ENCODE peak calls at places on chromosome 16, in five cellular contexts. One of them, this sample, is unnamed.

GRCh38 chr16:18853694-18854093 is 52.3 kb upstream of the ARL6IP1 start:
- DNase-seq in ovary: no peak
- DNase-seq in body of pancreas: no peak
- DNase-seq in Peyer's patch: no peak
- DNase-seq in Panc1: no peak
- DNase-seq in this sample: no peak

GRCh38 chr16:86343111-86343642 is 167.2 kb upstream of the FOXF1 start:
- DNase-seq in ovary: no peak
- DNase-seq in Peyer's patch: peak
- DNase-seq in Panc1: no peak
- DNase-seq in body of pancreas: peak
- DNase-seq in this sample: peak

GRCh38 chr16:66735891-66736290 is 15.5 kb downstream of the DYNC1LI2 start:
- DNase-seq in body of pancreas: no peak
- DNase-seq in Panc1: no peak
- DNase-seq in Peyer's patch: no peak
- DNase-seq in ovary: no peak
- DNase-seq in this sample: no peak

GRCh38 chr16:48158296-48158695 is 2.5 kb upstream of the ABCC12 start:
- DNase-seq in body of pancreas: no peak
- DNase-seq in Panc1: no peak
- DNase-seq in ovary: no peak
- DNase-seq in Peyer's patch: no peak
- DNase-seq in this sample: no peak

GRCh38 chr16:71172808-71173207 is 57.7 kb downstream of the HYDIN start:
- DNase-seq in Peyer's patch: no peak
- DNase-seq in body of pancreas: no peak
- DNase-seq in ovary: no peak
- DNase-seq in Panc1: no peak
- DNase-seq in this sample: no peak

GRCh38 chr16:1556254-1556653 is 22.8 kb downstream of the TMEM204 start:
- DNase-seq in ovary: no peak
- DNase-seq in body of pancreas: no peak
- DNase-seq in Peyer's patch: no peak
- DNase-seq in Panc1: no peak
- DNase-seq in this sample: no peak

GRCh38 chr16:25023541-25023940 is 8.4 kb upstream of the ARHGAP17 start:
- DNase-seq in body of pancreas: no peak
- DNase-seq in ovary: no peak
- DNase-seq in Panc1: no peak
- DNase-seq in Peyer's patch: no peak
- DNase-seq in this sample: no peak

GRCh38 chr16:1870365-1871082 is 1.4 kb downstream of the MEIOB start:
- DNase-seq in Panc1: peak
- DNase-seq in ovary: no peak
- DNase-seq in body of pancreas: peak
- DNase-seq in Peyer's patch: no peak
- DNase-seq in this sample: no peak

GRCh38 chr16:86432048-86432447 is 78.3 kb upstream of the FOXF1 start:
- DNase-seq in ovary: no peak
- DNase-seq in Panc1: no peak
- DNase-seq in body of pancreas: no peak
- DNase-seq in Peyer's patch: no peak
- DNase-seq in this sample: no peak

GRCh38 chr16:1979271-1980025 is 1.8 kb downstream of the NOXO1 start:
- DNase-seq in body of pancreas: peak
- DNase-seq in Peyer's patch: peak
- DNase-seq in Panc1: no peak
- DNase-seq in ovary: no peak
- DNase-seq in this sample: no peak

GRCh38 chr16:75252946-75253911 is 1.8 kb upstream of the BCAR1 start:
- DNase-seq in ovary: peak
- DNase-seq in Peyer's patch: no peak
- DNase-seq in Panc1: no peak
- DNase-seq in body of pancreas: peak
- DNase-seq in this sample: no peak

GRCh38 chr16:72972878-72973571 is 74.9 kb downstream of the ZFHX3 start:
- DNase-seq in Panc1: no peak
- DNase-seq in body of pancreas: no peak
- DNase-seq in Peyer's patch: no peak
- DNase-seq in ovary: no peak
- DNase-seq in this sample: no peak

GRCh38 chr16:50587543-50587942 is 39.3 kb downstream of the NKD1 start:
- DNase-seq in Panc1: no peak
- DNase-seq in ovary: no peak
- DNase-seq in Peyer's patch: no peak
- DNase-seq in body of pancreas: no peak
- DNase-seq in this sample: no peak

GRCh38 chr16:30079480-30079879 is 3.7 kb downstream of the PPP4C start:
- DNase-seq in ovary: no peak
- DNase-seq in body of pancreas: no peak
- DNase-seq in Panc1: no peak
- DNase-seq in Peyer's patch: no peak
- DNase-seq in this sample: no peak

GRCh38 chr16:86752582-86753175 is 174.3 kb downstream of the FOXL1 start:
- DNase-seq in Panc1: no peak
- DNase-seq in ovary: no peak
- DNase-seq in Peyer's patch: peak
- DNase-seq in body of pancreas: no peak
- DNase-seq in this sample: no peak

GRCh38 chr16:70470927-70471341 is 16.5 kb downstream of the FCSK start:
- DNase-seq in ovary: peak
- DNase-seq in body of pancreas: peak
- DNase-seq in Panc1: no peak
- DNase-seq in Peyer's patch: no peak
- DNase-seq in this sample: no peak

GRCh38 chr16:728131-728889 is 1.4 kb downstream of the HAGHL start:
- DNase-seq in Panc1: no peak
- DNase-seq in body of pancreas: peak
- DNase-seq in ovary: no peak
- DNase-seq in Peyer's patch: peak
- DNase-seq in this sample: no peak

GRCh38 chr16:5502467-5502869 is 404.9 kb upstream of the EEF2KMT start:
- DNase-seq in body of pancreas: no peak
- DNase-seq in Peyer's patch: no peak
- DNase-seq in ovary: no peak
- DNase-seq in Panc1: no peak
- DNase-seq in this sample: no peak

GRCh38 chr16:67803894-67804293 is 2.5 kb downstream of the RANBP10 start:
- DNase-seq in ovary: no peak
- DNase-seq in Panc1: no peak
- DNase-seq in body of pancreas: no peak
- DNase-seq in Peyer's patch: peak
- DNase-seq in this sample: no peak

GRCh38 chr16:55478827-55479559 is at the start of gene MMP2:
- DNase-seq in ovary: peak
- DNase-seq in body of pancreas: peak
- DNase-seq in Panc1: no peak
- DNase-seq in Peyer's patch: peak
- DNase-seq in this sample: no peak

GRCh38 chr16:27234171-27234570 is 30.8 kb downstream of the KDM8 start:
- DNase-seq in Peyer's patch: no peak
- DNase-seq in Panc1: no peak
- DNase-seq in body of pancreas: no peak
- DNase-seq in ovary: no peak
- DNase-seq in this sample: no peak

GRCh38 chr16:6035161-6035560 is 937.6 kb upstream of the EEF2KMT start:
- DNase-seq in Panc1: no peak
- DNase-seq in ovary: no peak
- DNase-seq in Peyer's patch: no peak
- DNase-seq in body of pancreas: no peak
- DNase-seq in this sample: no peak

GRCh38 chr16:16890964-16891363 is 512.0 kb downstream of the NPIPA7 start:
- DNase-seq in Panc1: no peak
- DNase-seq in Peyer's patch: no peak
- DNase-seq in body of pancreas: no peak
- DNase-seq in ovary: no peak
- DNase-seq in this sample: no peak

GRCh38 chr16:64356267-64356666 is 765.6 kb downstream of the CDH11 start:
- DNase-seq in Panc1: no peak
- DNase-seq in body of pancreas: no peak
- DNase-seq in Peyer's patch: no peak
- DNase-seq in ovary: no peak
- DNase-seq in this sample: no peak

GRCh38 chr16:65068151-65068740 is 53.6 kb downstream of the CDH11 start:
- DNase-seq in body of pancreas: no peak
- DNase-seq in ovary: no peak
- DNase-seq in Panc1: no peak
- DNase-seq in Peyer's patch: no peak
- DNase-seq in this sample: no peak

GRCh38 chr16:15607700-15608396 is 35.1 kb downstream of the MARF1 start:
- DNase-seq in body of pancreas: no peak
- DNase-seq in Peyer's patch: no peak
- DNase-seq in Panc1: no peak
- DNase-seq in ovary: peak
- DNase-seq in this sample: no peak

GRCh38 chr16:11422381-11423314 is 77.4 kb downstream of the RMI2 start:
- DNase-seq in Panc1: no peak
- DNase-seq in Peyer's patch: no peak
- DNase-seq in ovary: no peak
- DNase-seq in body of pancreas: no peak
- DNase-seq in this sample: no peak

GRCh38 chr16:67942510-67943255 is 1.2 kb downstream of the LCAT start:
- DNase-seq in Panc1: no peak
- DNase-seq in Peyer's patch: no peak
- DNase-seq in ovary: peak
- DNase-seq in body of pancreas: no peak
- DNase-seq in this sample: no peak

GRCh38 chr16:88453621-88454314 is 688 bp downstream of the ZFPM1 start:
- DNase-seq in ovary: peak
- DNase-seq in Panc1: no peak
- DNase-seq in body of pancreas: peak
- DNase-seq in Peyer's patch: no peak
- DNase-seq in this sample: no peak
- H3K27ac ChIP-seq in ovary: no peak
- H3K27ac ChIP-seq in Panc1: peak
- H3K27ac ChIP-seq in body of pancreas: peak
- H3K27ac ChIP-seq in Peyer's patch: peak
- H3K27ac ChIP-seq in this sample: peak

GRCh38 chr16:80837421-80838263 is 33.2 kb upstream of the CDYL2 start:
- DNase-seq in ovary: no peak
- DNase-seq in body of pancreas: no peak
- DNase-seq in Peyer's patch: no peak
- DNase-seq in Panc1: no peak
- DNase-seq in this sample: no peak
- H3K27ac ChIP-seq in ovary: no peak
- H3K27ac ChIP-seq in body of pancreas: no peak
- H3K27ac ChIP-seq in Peyer's patch: no peak
- H3K27ac ChIP-seq in Panc1: peak
- H3K27ac ChIP-seq in this sample: no peak

GRCh38 chr16:23987443-23987842 is 151.7 kb downstream of the PRKCB start:
- DNase-seq in Panc1: no peak
- DNase-seq in body of pancreas: no peak
- DNase-seq in Peyer's patch: no peak
- DNase-seq in ovary: no peak
- DNase-seq in this sample: no peak
- H3K27ac ChIP-seq in Panc1: no peak
- H3K27ac ChIP-seq in body of pancreas: no peak
- H3K27ac ChIP-seq in Peyer's patch: no peak
- H3K27ac ChIP-seq in ovary: no peak
- H3K27ac ChIP-seq in this sample: no peak

DNA sequence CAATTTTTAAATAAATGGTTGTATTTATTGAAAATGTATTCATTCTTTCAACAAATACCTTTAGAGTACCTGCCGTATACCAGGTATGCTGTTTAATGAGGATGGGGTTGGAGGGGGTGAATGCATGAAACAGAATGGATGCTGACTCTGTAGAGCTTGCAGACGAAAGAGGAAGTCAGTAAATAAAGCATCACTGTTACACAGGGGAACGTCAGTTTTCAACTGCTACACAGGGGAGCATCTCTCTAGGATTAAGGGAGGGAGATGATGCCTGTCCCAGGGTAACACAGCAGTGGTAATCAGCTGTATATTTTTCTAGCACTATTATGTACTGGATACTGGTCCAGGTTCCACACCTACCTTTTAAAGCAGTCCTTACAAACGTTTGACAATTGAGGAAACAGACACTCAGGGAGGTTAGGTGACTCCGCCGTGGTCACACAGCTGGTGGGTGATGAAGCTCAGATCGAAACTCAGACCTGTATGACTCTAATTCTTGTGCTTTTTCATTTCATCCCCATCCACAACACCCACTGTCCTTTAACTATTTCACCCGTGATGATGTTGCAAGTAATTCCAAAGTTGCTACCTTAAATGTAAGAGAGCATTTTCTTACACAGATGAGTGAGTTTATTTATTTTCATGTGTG is 452.1 kb upstream of the HSBP1 start:
- DNase-seq in Peyer's patch: no peak
- DNase-seq in body of pancreas: no peak
- DNase-seq in Panc1: no peak
- DNase-seq in ovary: no peak
- DNase-seq in this sample: no peak
- H3K27ac ChIP-seq in Peyer's patch: no peak
- H3K27ac ChIP-seq in body of pancreas: no peak
- H3K27ac ChIP-seq in Panc1: no peak
- H3K27ac ChIP-seq in ovary: no peak
- H3K27ac ChIP-seq in this sample: no peak

DNA sequence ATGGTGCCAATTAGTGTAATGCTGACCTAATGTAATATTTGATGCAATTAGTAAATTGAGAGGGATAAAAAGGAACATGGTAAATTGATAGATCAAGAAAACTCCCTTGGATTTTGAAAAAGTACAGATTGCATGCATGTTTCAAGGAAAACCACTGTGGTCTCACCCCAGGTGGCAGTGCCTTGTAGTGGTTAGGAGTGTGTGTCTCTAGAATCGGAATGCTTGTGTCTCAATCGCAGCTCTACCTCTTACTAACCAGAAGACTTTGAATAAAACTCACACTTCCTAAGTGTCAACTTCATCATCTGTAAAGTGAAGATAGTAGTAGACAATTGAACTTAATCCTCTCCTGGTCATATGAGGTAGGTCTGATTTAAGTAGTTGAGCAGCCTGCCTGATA is 128.9 kb upstream of the GOT2 start:
- DNase-seq in ovary: no peak
- DNase-seq in Peyer's patch: no peak
- DNase-seq in body of pancreas: no peak
- DNase-seq in Panc1: no peak
- DNase-seq in this sample: no peak
- H3K27ac ChIP-seq in ovary: no peak
- H3K27ac ChIP-seq in Peyer's patch: no peak
- H3K27ac ChIP-seq in body of pancreas: no peak
- H3K27ac ChIP-seq in Panc1: no peak
- H3K27ac ChIP-seq in this sample: no peak

This sample was measured in coronary artery.